ENCODE peak calls at places on chromosomes 12 and 14, in six cellular contexts. B is stimulated activated CD8-positive, alpha-beta memory T cell treated with anti-CD3 and anti-CD28 coated beads, Interleukin-15, amount 100 ng/mL, for 24 hours; J is GM23338; T is COR-L47; Y is ACHN; X is OCI-LY7. I is an unnamed sample.
A peak's percentile ranks its signal among the peaks of the same experiment; 100 is the strongest.

GRCh38 chr14:88993946-88994345 is 169.5 kb downstream of the TTC8 start:
- DNase-seq in T (no peak), X (no peak), B (no peak), J (no peak), Y (no peak), I (no peak)

GRCh38 chr14:63192085-63192484 is 12.2 kb upstream of the RHOJ start:
- DNase-seq in X (no peak), B (no peak), T (no peak), Y (no peak), J (no peak), I (no peak)

GRCh38 chr12:110760204-110760609 is 17.5 kb upstream of the PPP1CC start:
- DNase-seq in X (no peak), B (no peak), J (no peak), T (no peak), Y (no peak), I (no peak)

GRCh38 chr12:56336361-56337167 is 2.1 kb upstream of the IL23A start:
- DNase-seq in X (peak; percentile 80), Y (no peak), B (no peak), J (peak; percentile 8), T (no peak), I (no peak)

GRCh38 chr12:96421014-96421413 is 20.8 kb upstream of the CDK17 start:
- DNase-seq in B (no peak), J (no peak), T (no peak), Y (no peak), X (no peak), I (no peak)

GRCh38 chr14:73227812-73228781 is 9.2 kb upstream of the PAPLN start:
- DNase-seq in Y (peak; percentile 93), B (no peak), T (no peak), X (no peak), J (peak; percentile 67), I (peak; percentile 86)

GRCh38 chr14:39426605-39427004 is 5.6 kb downstream of the FBXO33 start:
- DNase-seq in Y (peak; percentile 44), B (no peak), J (peak; percentile 53), X (peak; percentile 43), T (peak; percentile 37), I (no peak)

GRCh38 chr12:84421103-84421502 is 491.5 kb downstream of the SLC6A15 start:
- DNase-seq in B (no peak), J (no peak), Y (no peak), T (no peak), X (no peak), I (no peak)

GRCh38 chr14:100438678-100439592 is 115.8 kb downstream of the SLC25A47 start:
- DNase-seq in J (no peak), B (no peak), T (no peak), Y (peak; percentile 69), X (no peak), I (no peak)

GRCh38 chr12:23356927-23357708 is 592.4 kb downstream of the SOX5 start:
- DNase-seq in B (no peak), X (no peak), T (no peak), Y (no peak), J (no peak), I (no peak)

GRCh38 chr12:73547421-73547820 is 990.2 kb upstream of the ATXN7L3B start:
- DNase-seq in J (no peak), B (no peak), Y (no peak), X (no peak), T (no peak), I (no peak)

GRCh38 chr14:100078997-100079561 is 13.9 kb downstream of the EVL start:
- DNase-seq in X (no peak), Y (peak; percentile 16), B (no peak), T (peak; percentile 9), J (peak; percentile 63), I (no peak)

GRCh38 chr14:31164115-31164514 is 43.5 kb downstream of the HECTD1 start:
- DNase-seq in Y (no peak), B (no peak), X (no peak), T (no peak), J (no peak), I (no peak)

GRCh38 chr14:49194067-49194466 is 392.1 kb downstream of the RPS29 start:
- DNase-seq in Y (no peak), X (no peak), T (no peak), J (no peak), B (no peak), I (peak; percentile 24)

GRCh38 chr12:33427071-33427470 is 12.5 kb downstream of the SYT10 start:
- DNase-seq in Y (peak; percentile 69), T (peak; percentile 9), B (no peak), J (peak; percentile 80), X (peak; percentile 23), I (peak; percentile 47)

GRCh38 chr12:118034429-118035193 is 18.1 kb downstream of the RFC5 start:
- DNase-seq in B (no peak), Y (peak; percentile 83), J (peak; percentile 65), X (no peak), T (peak; percentile 26), I (peak; percentile 53)

GRCh38 chr12:3636328-3636727 is 116.6 kb downstream of the CRACR2A start:
- DNase-seq in J (no peak), T (no peak), X (no peak), B (no peak), Y (no peak), I (peak; percentile 77)

GRCh38 chr14:24094839-24095195 is 706 bp downstream of the PCK2 start:
- DNase-seq in B (no peak), X (peak; percentile 52), T (no peak), Y (no peak), J (peak; percentile 30), I (peak; percentile 62)

GRCh38 chr12:62767946-62768345 is 167.0 kb downstream of the PPM1H start:
- DNase-seq in T (no peak), X (no peak), B (no peak), Y (no peak), J (no peak), I (no peak)

GRCh38 chr12:121911824-121912585 is 6.4 kb upstream of the CFAP251 start:
- DNase-seq in J (no peak), X (no peak), Y (no peak), B (no peak), T (no peak), I (no peak)

GRCh38 chr12:113208041-113208934 is 13.0 kb upstream of the TPCN1 start:
- DNase-seq in B (no peak), T (no peak), Y (no peak), X (peak; percentile 98), J (peak; percentile 30), I (no peak)

GRCh38 chr12:66620026-66620425 is 58.9 kb downstream of the GRIP1 start:
- DNase-seq in Y (no peak), T (no peak), X (no peak), J (no peak), B (no peak), I (no peak)

GRCh38 chr14:68230941-68231717 is 411.6 kb downstream of the RAD51B start:
- DNase-seq in Y (peak; percentile 33), B (no peak), T (no peak), X (no peak), J (peak; percentile 70), I (peak; percentile 80)

GRCh38 chr12:89040146-89040964 is 311.9 kb downstream of the DUSP6 start:
- DNase-seq in T (no peak), Y (no peak), B (peak; percentile 35), X (peak; percentile 57), J (peak; percentile 27), I (no peak)

GRCh38 chr14:57976701-57977100 is 110.8 kb upstream of the SLC35F4 start:
- DNase-seq in B (no peak), X (no peak), Y (no peak), T (no peak), J (no peak), I (no peak)

GRCh38 chr14:75070383-75070782 is 942 bp downstream of the ZC2HC1C start:
- DNase-seq in J (no peak), T (no peak), X (no peak), B (no peak), Y (no peak), I (no peak)

I was measured in NCI-H82.